ENCODE peak calls at places on chromosomes 3 and 15, in five cellular contexts. W, Y, A, P and E are unnamed samples.

GRCh38 chr3:12959838-12960378 is 113.3 kb downstream of the IQSEC1 start:
- DNase-seq in W (no peak), Y (no peak), A (peak), P (no peak), E (no peak)

GRCh38 chr3:17810759-17811158 is 68.3 kb upstream of the TBC1D5 start:
- DNase-seq in W (no peak), Y (no peak), A (no peak), P (no peak), E (no peak)

GRCh38 chr3:169283902-169284451 is 379.5 kb downstream of the MECOM start:
- DNase-seq in W (no peak), Y (no peak), A (no peak), P (no peak), E (no peak)

GRCh38 chr3:120506828-120507774 is 56.3 kb upstream of the FSTL1 start:
- DNase-seq in W (no peak), Y (no peak), A (peak), P (no peak), E (no peak)

GRCh38 chr15:81254277-81255265 is 57.9 kb downstream of the IL16 start:
- DNase-seq in W (no peak), Y (no peak), A (no peak), P (no peak), E (no peak)

GRCh38 chr3:41525288-41526064 is 326.2 kb downstream of the CTNNB1 start:
- DNase-seq in W (no peak), Y (no peak), A (no peak), P (no peak), E (no peak)

GRCh38 chr3:15667484-15667883 is 65.9 kb downstream of the BTD start:
- DNase-seq in W (no peak), Y (peak), A (no peak), P (no peak), E (no peak)

GRCh38 chr3:124631727-124632126 is 98.5 kb upstream of the UMPS start:
- DNase-seq in W (no peak), Y (no peak), A (no peak), P (no peak), E (no peak)

GRCh38 chr3:158347966-158348365 is 223.0 kb upstream of the MLF1 start:
- DNase-seq in W (no peak), Y (no peak), A (no peak), P (no peak), E (no peak)

GRCh38 chr3:18019178-18019530 is 276.7 kb upstream of the TBC1D5 start:
- DNase-seq in W (no peak), Y (no peak), A (no peak), P (no peak), E (no peak)

GRCh38 chr15:80527961-80528360 is 123.8 kb downstream of the ARNT2 start:
- DNase-seq in W (no peak), Y (no peak), A (no peak), P (no peak), E (peak)

GRCh38 chr3:30988774-30989173 is 94.3 kb upstream of the GADL1 start:
- DNase-seq in W (no peak), Y (no peak), A (no peak), P (no peak), E (no peak)

GRCh38 chr3:115913069-115913686 is 289.9 kb downstream of the GAP43 start:
- DNase-seq in W (no peak), Y (no peak), A (no peak), P (no peak), E (no peak)

GRCh38 chr15:91426412-91426811 is 326.4 kb downstream of the SV2B start:
- DNase-seq in W (no peak), Y (no peak), A (no peak), P (no peak), E (no peak)

GRCh38 chr3:162492446-162493081 is 996.0 kb downstream of the OTOL1 start:
- DNase-seq in W (peak), Y (no peak), A (no peak), P (no peak), E (no peak)

GRCh38 chr15:95266481-95267061 is 1035.2 kb downstream of the MCTP2 start:
- DNase-seq in W (no peak), Y (no peak), A (peak), P (no peak), E (no peak)

GRCh38 chr3:144772372-144772771 is 800.7 kb downstream of the DIPK2A start:
- DNase-seq in W (no peak), Y (no peak), A (no peak), P (no peak), E (no peak)

GRCh38 chr15:59313703-59314332 is 58.9 kb downstream of the MYO1E start:
- DNase-seq in W (no peak), Y (no peak), A (peak), P (peak), E (peak)

GRCh38 chr15:71716990-71717389 is 93.4 kb upstream of the NR2E3 start:
- DNase-seq in W (no peak), Y (no peak), A (no peak), P (no peak), E (no peak)

GRCh38 chr3:115348951-115349745 is 202.1 kb upstream of the ZBTB20 start:
- DNase-seq in W (no peak), Y (no peak), A (no peak), P (no peak), E (no peak)

GRCh38 chr3:11291808-11292207 is 19.6 kb downstream of the ATG7 start:
- DNase-seq in W (no peak), Y (no peak), A (peak), P (no peak), E (no peak)

GRCh38 chr15:35211240-35211952 is 126.3 kb upstream of the NANOGP8 start:
- DNase-seq in W (no peak), Y (no peak), A (no peak), P (no peak), E (no peak)

GRCh38 chr3:22089284-22089683 is 338.3 kb upstream of the ZNF385D start:
- DNase-seq in W (no peak), Y (no peak), A (no peak), P (no peak), E (no peak)

GRCh38 chr3:5285439-5285838 is 97.9 kb downstream of the EDEM1 start:
- DNase-seq in W (no peak), Y (no peak), A (no peak), P (no peak), E (no peak)

GRCh38 chr3:12807960-12808359 is 11.5 kb downstream of the CAND2 start:
- DNase-seq in W (no peak), Y (no peak), A (no peak), P (no peak), E (no peak)

GRCh38 chr3:13379191-13379830 is 40.8 kb downstream of the NUP210 start:
- DNase-seq in W (peak), Y (no peak), A (peak), P (no peak), E (peak)

GRCh38 chr3:171825222-171825828 is 15.0 kb upstream of the PLD1 start:
- DNase-seq in W (no peak), Y (no peak), A (no peak), P (no peak), E (no peak)

GRCh38 chr15:52862657-52863056 is 72.5 kb upstream of the ONECUT1 start:
- DNase-seq in W (no peak), Y (no peak), A (no peak), P (no peak), E (no peak)

GRCh38 chr3:6697722-6698121 is 163.2 kb upstream of the GRM7 start:
- DNase-seq in W (no peak), Y (no peak), A (no peak), P (no peak), E (no peak)

GRCh38 chr3:132006605-132007204 is 28.1 kb downstream of the CPNE4 start:
- DNase-seq in W (no peak), Y (no peak), A (peak), P (no peak), E (no peak)

GRCh38 chr3:16433701-16434151 is 79.8 kb downstream of the RFTN1 start:
- DNase-seq in W (no peak), Y (no peak), A (no peak), P (no peak), E (no peak)

GRCh38 chr3:32200490-32200889 is 38.0 kb upstream of the CMTM8 start:
- DNase-seq in W (no peak), Y (no peak), A (peak), P (no peak), E (no peak)

GRCh38 chr3:142940472-142940871 is 23.0 kb downstream of the PAQR9 start:
- DNase-seq in W (no peak), Y (no peak), A (no peak), P (no peak), E (no peak)

GRCh38 chr3:128177865-128178264 is 24.6 kb downstream of the EEFSEC start:
- DNase-seq in W (no peak), Y (no peak), A (no peak), P (no peak), E (no peak)

GRCh38 chr15:57727031-57727430 is 20.5 kb downstream of the POLR2M start:
- DNase-seq in W (no peak), Y (no peak), A (no peak), P (no peak), E (no peak)

GRCh38 chr3:51392301-51393095 is 1.4 kb downstream of the RBM15B start:
- DNase-seq in W (no peak), Y (no peak), A (no peak), P (no peak), E (no peak)

GRCh38 chr3:48247401-48247807 is 6.5 kb downstream of the ZNF589 start:
- DNase-seq in W (no peak), Y (no peak), A (no peak), P (no peak), E (no peak)

GRCh38 chr15:66224946-66225345 is 28.6 kb downstream of the MEGF11 start:
- DNase-seq in W (no peak), Y (no peak), A (no peak), P (no peak), E (no peak)

GRCh38 chr3:25781758-25782594 is 1.3 kb downstream of the NGLY1 start:
- DNase-seq in W (no peak), Y (no peak), A (no peak), P (no peak), E (no peak)
- H3K27ac ChIP-seq in W (no peak), Y (peak), A (no peak), P (no peak), E (peak)

GRCh38 chr15:77038312-77039216 is 32.3 kb downstream of the TSPAN3 start:
- DNase-seq in W (no peak), Y (no peak), A (no peak), P (no peak), E (no peak)

GRCh38 chr15:77035999-77036471 is 34.9 kb downstream of the TSPAN3 start:
- DNase-seq in W (no peak), Y (no peak), A (no peak), P (no peak), E (peak)

GRCh38 chr15:77035584-77035983 is 35.3 kb downstream of the TSPAN3 start:
- DNase-seq in W (no peak), Y (no peak), A (no peak), P (no peak), E (no peak)

GRCh38 chr15:77037475-77038209 is 33.3 kb downstream of the TSPAN3 start:
- DNase-seq in W (no peak), Y (peak), A (no peak), P (peak), E (peak)

GRCh38 chr15:77036537-77037474 is 34.1 kb downstream of the TSPAN3 start:
- DNase-seq in W (no peak), Y (peak), A (peak), P (peak), E (peak)
- H3K27ac ChIP-seq in W (no peak), Y (no peak), A (no peak), P (no peak), E (peak)

GRCh38 chr15:88012711-88013110 is 243.8 kb downstream of the NTRK3 start:
- DNase-seq in W (no peak), Y (no peak), A (no peak), P (no peak), E (no peak)

GRCh38 chr15:88014492-88014891 is 242.0 kb downstream of the NTRK3 start:
- DNase-seq in W (no peak), Y (no peak), A (no peak), P (no peak), E (no peak)

GRCh38 chr15:88012233-88012632 is 244.3 kb downstream of the NTRK3 start:
- DNase-seq in W (no peak), Y (no peak), A (peak), P (no peak), E (no peak)

GRCh38 chr15:88015228-88015860 is 241.2 kb downstream of the NTRK3 start:
- DNase-seq in W (no peak), Y (no peak), A (peak), P (no peak), E (peak)

GRCh38 chr15:88013111-88013510 is 243.4 kb downstream of the NTRK3 start:
- DNase-seq in W (no peak), Y (no peak), A (no peak), P (no peak), E (no peak)
- H3K27ac ChIP-seq in W (no peak), Y (no peak), A (no peak), P (no peak), E (no peak)

GRCh38 chr3:160330111-160330510 is 68.9 kb downstream of the IFT80 start:
- DNase-seq in W (no peak), Y (no peak), A (no peak), P (no peak), E (no peak)
- H3K27ac ChIP-seq in W (no peak), Y (no peak), A (no peak), P (no peak), E (no peak)

DNA sequence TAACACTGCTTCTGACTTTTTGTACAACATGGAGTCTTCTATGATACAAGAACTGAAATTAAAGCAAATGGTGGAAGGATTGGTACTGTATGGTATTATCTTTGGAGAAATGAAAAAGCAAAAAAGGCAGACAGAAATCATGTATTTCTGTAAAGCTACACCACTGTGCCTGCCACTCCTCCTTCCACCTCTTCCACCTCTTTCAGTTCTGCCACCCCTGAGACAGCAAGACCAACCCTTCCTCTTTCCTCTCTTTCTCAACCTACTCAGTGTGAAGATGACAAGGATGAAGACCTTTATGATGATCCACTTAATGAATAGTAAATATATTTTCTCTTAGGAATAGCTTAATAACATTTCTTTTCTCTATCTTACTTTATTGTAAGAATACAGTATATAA is 57.0 kb downstream of the CD200 start:
- DNase-seq in W (no peak), Y (no peak), A (no peak), P (no peak), E (no peak)
- H3K27ac ChIP-seq in W (peak), Y (no peak), A (no peak), P (peak), E (peak)

GRCh38 chr3:10198761-10199688 is 34.3 kb downstream of the IRAK2 start:
- DNase-seq in W (no peak), Y (peak), A (no peak), P (peak), E (no peak)
- H3K27ac ChIP-seq in W (peak), Y (peak), A (no peak), P (peak), E (peak)

GRCh38 chr3:62164196-62164595 is 209.2 kb downstream of the FEZF2 start:
- DNase-seq in W (no peak), Y (no peak), A (no peak), P (no peak), E (no peak)
- H3K27ac ChIP-seq in W (no peak), Y (no peak), A (no peak), P (no peak), E (no peak)

GRCh38 chr3:139300416-139300815 is 43.4 kb upstream of the MRPS22 start:
- DNase-seq in W (no peak), Y (no peak), A (no peak), P (no peak), E (no peak)
- H3K27ac ChIP-seq in W (no peak), Y (no peak), A (no peak), P (no peak), E (no peak)

DNA sequence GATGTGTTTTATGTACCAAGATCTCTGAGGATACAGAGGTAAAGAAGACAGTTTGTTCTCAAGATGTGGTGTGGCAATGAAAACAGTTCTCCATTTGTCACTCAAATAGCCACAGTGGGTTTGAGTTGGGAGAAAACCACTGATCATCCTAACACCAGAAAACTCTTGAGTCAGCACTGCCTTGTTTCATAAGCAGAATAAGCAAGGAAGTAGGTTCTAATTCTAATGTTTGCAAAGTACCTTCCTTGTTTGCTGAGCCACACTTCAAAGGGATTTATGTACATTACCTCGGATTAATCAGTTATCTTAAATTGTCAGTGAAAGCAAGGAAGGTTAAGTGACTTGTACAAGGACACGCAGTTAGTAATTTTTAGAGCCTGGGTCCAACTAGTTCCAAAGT is 107.8 kb upstream of the BOC start:
- DNase-seq in W (no peak), Y (no peak), A (no peak), P (no peak), E (no peak)
- H3K27ac ChIP-seq in W (no peak), Y (no peak), A (no peak), P (no peak), E (no peak)

DNA sequence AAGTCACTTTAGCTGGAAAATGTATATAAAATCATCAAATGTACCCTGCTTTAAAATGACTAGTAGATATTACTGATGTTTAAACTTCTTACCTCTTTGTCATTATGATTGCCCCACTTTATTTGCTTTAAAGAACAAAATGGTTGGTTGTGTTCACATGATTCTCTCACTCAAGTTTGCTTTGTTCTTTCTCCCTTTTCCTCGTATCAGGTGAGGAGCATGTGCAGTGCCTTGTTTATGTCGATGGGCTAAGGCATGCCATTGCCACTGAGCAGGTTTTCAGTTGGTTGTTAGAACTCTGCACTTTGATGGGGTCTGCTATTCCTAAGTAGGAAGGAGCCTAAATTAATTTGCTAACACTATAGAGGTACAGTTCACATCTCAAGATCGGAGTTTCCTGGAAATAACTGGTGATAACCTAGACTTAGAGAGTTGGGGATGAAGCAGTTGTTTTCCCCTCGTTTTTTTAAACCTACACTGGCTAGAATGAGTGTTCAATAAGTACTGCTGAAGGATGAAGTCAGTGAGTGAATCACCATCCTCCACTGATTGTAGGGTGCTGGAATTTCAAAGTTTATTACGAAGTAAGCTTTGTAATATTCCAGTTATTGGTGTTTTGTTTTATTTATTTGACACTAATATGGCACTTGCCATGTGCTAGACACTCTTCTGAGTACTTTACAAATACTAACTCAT is 5.5 kb downstream of the MAP2K5 start:
- DNase-seq in W (no peak), Y (no peak), A (no peak), P (no peak), E (no peak)
- H3K27ac ChIP-seq in W (peak), Y (no peak), A (no peak), P (no peak), E (peak)